ENCODE peak calls at places on chromosomes 4 and X, in eight cellular contexts. J, Y, G, B, M, N, Q and Z are unnamed samples.

GRCh38 chr4:89836031-89836777 is 757 bp downstream of the SNCA start:
- DNase-seq in N (no peak), G (peak), B (no peak), J (peak), Y (no peak), Q (no peak), M (no peak), Z (no peak)

GRCh38 chr4:87430038-87430437 is 7.7 kb downstream of the NUDT9 start:
- DNase-seq in Y (no peak), J (no peak), G (no peak), Q (no peak), B (no peak), M (no peak), N (no peak), Z (no peak)

GRCh38 chrX:23246001-23246400 is 88.6 kb upstream of the PTCHD1 start:
- DNase-seq in B (no peak), G (no peak), N (no peak), Q (no peak), Y (no peak), J (no peak), M (no peak), Z (no peak)

GRCh38 chr4:38125816-38126215 is 165.6 kb downstream of the PTTG2 start:
- DNase-seq in B (no peak), Y (no peak), Q (no peak), G (no peak), N (peak), M (no peak), J (no peak), Z (no peak)

GRCh38 chr4:14386196-14386595 is 616.1 kb upstream of the CPEB2 start:
- DNase-seq in M (no peak), G (no peak), Q (no peak), B (no peak), J (no peak), Y (no peak), N (peak), Z (no peak)

GRCh38 chrX:43557792-43558191 is 98.3 kb upstream of the MAOA start:
- DNase-seq in M (peak), G (no peak), Y (peak), B (peak), N (peak), Q (peak), J (peak), Z (peak)

GRCh38 chr4:73662709-73663546 is 42.7 kb upstream of the RASSF6 start:
- DNase-seq in G (no peak), Q (peak), N (peak), B (no peak), J (peak), M (peak), Y (peak), Z (peak)

GRCh38 chrX:133171962-133172708 is 46.0 kb downstream of the TFDP3 start:
- DNase-seq in N (peak), B (no peak), Y (no peak), J (peak), Q (no peak), M (no peak), G (no peak), Z (no peak)

GRCh38 chr4:2887343-2887742 is 43.7 kb downstream of the ADD1 start:
- DNase-seq in J (no peak), Q (no peak), B (no peak), M (no peak), N (no peak), G (no peak), Y (no peak), Z (no peak)

GRCh38 chr4:155900402-155900801 is 3.1 kb upstream of the TDO2 start:
- DNase-seq in J (no peak), B (no peak), Y (no peak), G (no peak), M (no peak), N (peak), Q (no peak), Z (no peak)

GRCh38 chrX:53048169-53049126 is at the start of gene GPR173:
- DNase-seq in J (peak), Q (no peak), B (no peak), N (peak), G (peak), Y (no peak), M (peak), Z (peak)

GRCh38 chr4:19791422-19792113 is 460.1 kb upstream of the SLIT2 start:
- DNase-seq in J (no peak), G (no peak), B (no peak), Q (no peak), Y (no peak), N (no peak), M (no peak), Z (no peak)

GRCh38 chr4:151489462-151490203 is 80.7 kb downstream of the FHIP1A start:
- DNase-seq in Y (no peak), Q (peak), N (no peak), M (no peak), G (no peak), J (peak), B (no peak), Z (no peak)

GRCh38 chr4:168514249-168514852 is 17.5 kb downstream of the PALLD start:
- DNase-seq in Y (peak), Q (no peak), M (peak), N (peak), J (no peak), B (no peak), G (no peak), Z (no peak)

GRCh38 chr4:133624744-133625143 is 475.6 kb downstream of the PCDH10 start:
- DNase-seq in N (no peak), M (no peak), Q (no peak), G (no peak), J (peak), B (no peak), Y (no peak), Z (peak)

GRCh38 chr4:151202851-151203455 is 74.0 kb upstream of the PRSS48 start:
- DNase-seq in M (no peak), Q (no peak), G (no peak), Y (no peak), J (no peak), N (peak), B (no peak), Z (no peak)

GRCh38 chr4:141999446-142000143 is 363.2 kb downstream of the IL15 start:
- DNase-seq in M (no peak), Q (no peak), N (no peak), Y (no peak), G (no peak), B (no peak), J (no peak), Z (no peak)

GRCh38 chr4:170872794-170873193 is 783.0 kb upstream of the AADAT start:
- DNase-seq in B (no peak), J (no peak), Y (no peak), Q (no peak), N (no peak), M (no peak), G (no peak), Z (no peak)

GRCh38 chr4:147492761-147493160 is 11.9 kb downstream of the EDNRA start:
- DNase-seq in Q (no peak), B (no peak), Y (no peak), G (no peak), M (no peak), J (no peak), N (peak), Z (peak)